ENCODE peak calls at places on chromosome 5, in nine cellular contexts. H is suprapubic skin, C is thyroid gland, K is A549, Y is HCT116, R is stomach, D is IMR-90, A is transverse colon, I is Peyer's patch. F is an unnamed sample.

GRCh38 chr5:5666076-5666365 is 243.5 kb downstream of the ICE1 start:
- DNase-seq in Y (no peak), R (no peak), H (no peak), I (no peak), D (no peak), K (no peak), C (no peak), A (no peak), F (no peak)

GRCh38 chr5:28523887-28524637 is 1485.7 kb upstream of the CDH9 start:
- DNase-seq in Y (no peak), D (peak), H (no peak), K (peak), R (no peak), C (no peak), I (no peak), A (no peak), F (no peak)

GRCh38 chr5:42089705-42090104 is 164.6 kb downstream of the FBXO4 start:
- DNase-seq in D (no peak), C (no peak), Y (no peak), K (no peak), R (no peak), A (no peak), I (no peak), H (no peak), F (no peak)

GRCh38 chr5:145854651-145855258 is 18.1 kb downstream of the GRXCR2 start:
- DNase-seq in C (no peak), D (peak), K (peak), Y (peak), R (no peak), H (no peak), A (peak), I (peak), F (no peak)

GRCh38 chr5:61311836-61312808 is 19.9 kb upstream of the ZSWIM6 start:
- DNase-seq in H (no peak), A (no peak), K (peak), D (peak), Y (no peak), C (peak), I (no peak), R (no peak), F (no peak)

GRCh38 chr5:90170231-90170630 is 239.3 kb downstream of the CETN3 start:
- DNase-seq in R (no peak), K (no peak), D (no peak), I (no peak), A (no peak), H (no peak), Y (no peak), C (no peak), F (no peak)

GRCh38 chr5:91384671-91385430 is 1.7 kb upstream of the ARRDC3 start:
- DNase-seq in K (peak), R (peak), Y (peak), C (peak), D (peak), H (no peak), A (peak), I (no peak), F (no peak)

GRCh38 chr5:42745426-42745825 is 11.2 kb upstream of the CCDC152 start:
- DNase-seq in A (peak), I (no peak), K (peak), D (no peak), C (no peak), Y (peak), R (no peak), H (no peak), F (no peak)

GRCh38 chr5:109247943-109248342 is 161.8 kb downstream of the PJA2 start:
- DNase-seq in K (no peak), Y (no peak), I (no peak), R (no peak), D (no peak), A (no peak), H (no peak), C (no peak), F (peak)

GRCh38 chr5:162139190-162139589 is 71.6 kb downstream of the GABRG2 start:
- DNase-seq in D (no peak), Y (no peak), I (no peak), H (no peak), C (no peak), A (no peak), K (no peak), R (no peak), F (no peak)

GRCh38 chr5:41869150-41869738 is 981 bp downstream of the OXCT1 start:
- DNase-seq in I (no peak), R (peak), D (peak), H (peak), K (no peak), A (peak), C (peak), Y (no peak), F (peak)

GRCh38 chr5:128674837-128675446 is 136.9 kb upstream of the FBN2 start:
- DNase-seq in H (no peak), C (peak), K (peak), R (peak), I (no peak), Y (peak), D (peak), A (peak), F (no peak)

GRCh38 chr5:120806132-120806531 is 342.0 kb downstream of the PRR16 start:
- DNase-seq in I (no peak), C (no peak), A (no peak), D (peak), R (no peak), H (no peak), Y (no peak), K (no peak), F (no peak)

GRCh38 chr5:31626156-31626555 is 12.8 kb upstream of the PDZD2 start:
- DNase-seq in R (no peak), I (no peak), H (no peak), C (peak), Y (no peak), A (no peak), D (no peak), K (no peak), F (no peak)

GRCh38 chr5:75335952-75336624 is 932 bp upstream of the HMGCR start:
- DNase-seq in K (peak), R (no peak), Y (peak), I (no peak), A (peak), C (peak), H (no peak), D (peak), F (no peak)
- TF ChIP-seq CTCF in K (no peak), R (no peak), Y (peak), I (peak), A (peak), C (peak), H (peak), D (peak), F (no peak)

DNA sequence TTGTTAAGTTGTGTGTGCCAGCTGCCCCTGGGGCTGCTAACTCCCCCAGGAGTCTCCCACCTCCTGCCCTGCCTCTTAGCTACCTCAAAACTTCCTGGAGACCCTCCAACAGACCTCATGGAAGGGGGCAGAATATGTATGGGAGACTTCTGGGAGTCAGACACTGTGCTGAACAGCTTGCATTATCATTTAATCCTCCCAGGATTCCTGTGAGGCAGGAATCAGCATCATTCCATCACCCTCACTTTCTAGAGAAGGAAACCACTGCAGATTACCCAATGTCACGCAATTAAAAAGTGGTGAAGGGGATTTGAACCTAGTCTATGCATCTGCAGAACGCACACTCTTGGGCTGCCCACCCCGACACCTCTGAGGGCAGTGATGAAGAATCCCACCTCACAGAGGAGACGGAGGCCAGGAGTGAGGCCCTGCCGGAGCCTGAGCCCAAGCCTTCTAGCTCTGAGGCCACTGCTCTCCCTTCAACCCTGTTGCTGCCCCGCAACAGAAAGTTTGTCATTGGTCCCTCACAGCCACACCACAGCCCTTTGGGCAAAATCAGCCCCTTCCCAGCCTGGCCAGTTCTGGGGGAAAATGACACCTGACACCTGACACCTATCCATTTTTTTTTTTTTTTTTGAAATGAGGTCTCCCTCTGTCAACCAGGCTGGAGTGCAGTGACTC is 30.3 kb upstream of the IL17B start:
- DNase-seq in K (no peak), Y (no peak), C (no peak), A (no peak), R (no peak), D (no peak), I (no peak), H (no peak), F (no peak)
- TF ChIP-seq POLR2A in K (no peak), Y (no peak), C (no peak), A (peak), R (no peak), D (peak), I (no peak), H (no peak), F (no peak)

DNA sequence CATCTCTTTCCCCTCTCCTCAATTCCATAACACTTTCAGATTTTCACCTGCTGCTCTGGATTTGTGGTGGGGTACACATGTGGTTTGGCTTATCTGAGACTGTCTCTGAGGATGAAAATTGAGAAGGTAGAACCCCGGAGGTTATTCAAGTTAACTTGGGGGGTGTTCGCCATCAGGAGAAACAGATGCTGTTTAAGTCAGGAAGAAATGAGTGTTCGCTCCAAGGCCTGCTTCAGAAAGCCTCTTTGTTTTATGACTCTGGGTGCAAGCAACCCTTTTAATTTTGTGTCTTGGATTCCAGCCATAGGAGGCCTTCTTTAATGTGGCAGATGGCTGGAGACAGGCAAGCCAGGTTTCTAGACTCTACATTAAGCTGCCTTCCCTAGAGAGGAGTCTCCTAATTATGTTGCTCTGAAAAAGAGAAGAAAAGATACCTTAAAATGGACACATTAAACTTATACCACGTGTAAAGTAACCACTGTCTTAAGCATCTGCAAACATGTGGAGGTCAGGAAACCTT is 4.2 kb upstream of the SMAD5 start:
- DNase-seq in Y (no peak), R (no peak), A (no peak), H (no peak), C (no peak), K (no peak), D (no peak), I (no peak), F (no peak)
- TF ChIP-seq CTCF in Y (no peak), R (no peak), A (no peak), H (no peak), C (no peak), K (no peak), D (no peak), I (no peak), F (no peak)

GRCh38 chr5:35478856-35479682 is 138.6 kb upstream of the SPEF2 start:
- DNase-seq in H (no peak), R (no peak), I (no peak), D (peak), A (no peak), C (no peak), K (no peak), Y (no peak), F (no peak)
- TF ChIP-seq POLR2A in H (no peak), R (no peak), I (no peak), D (no peak), A (no peak), C (no peak), K (no peak), Y (no peak), F (no peak)

GRCh38 chr5:58497956-58498942 is 7.0 kb downstream of the GAPT start:
- DNase-seq in K (peak), I (no peak), D (peak), C (peak), H (no peak), R (peak), A (peak), Y (peak), F (no peak)

GRCh38 chr5:58493136-58493535 is 1.9 kb downstream of the GAPT start:
- DNase-seq in Y (no peak), H (no peak), A (no peak), K (no peak), I (no peak), C (no peak), D (no peak), R (no peak), F (no peak)

GRCh38 chr5:58499951-58500350 is 8.7 kb downstream of the GAPT start:
- DNase-seq in D (no peak), A (no peak), H (no peak), K (no peak), Y (no peak), R (peak), I (no peak), C (no peak), F (no peak)

GRCh38 chr5:58499231-58499630 is 8.0 kb downstream of the GAPT start:
- DNase-seq in C (no peak), K (no peak), H (no peak), Y (no peak), R (no peak), D (no peak), A (no peak), I (no peak), F (no peak)

DNA sequence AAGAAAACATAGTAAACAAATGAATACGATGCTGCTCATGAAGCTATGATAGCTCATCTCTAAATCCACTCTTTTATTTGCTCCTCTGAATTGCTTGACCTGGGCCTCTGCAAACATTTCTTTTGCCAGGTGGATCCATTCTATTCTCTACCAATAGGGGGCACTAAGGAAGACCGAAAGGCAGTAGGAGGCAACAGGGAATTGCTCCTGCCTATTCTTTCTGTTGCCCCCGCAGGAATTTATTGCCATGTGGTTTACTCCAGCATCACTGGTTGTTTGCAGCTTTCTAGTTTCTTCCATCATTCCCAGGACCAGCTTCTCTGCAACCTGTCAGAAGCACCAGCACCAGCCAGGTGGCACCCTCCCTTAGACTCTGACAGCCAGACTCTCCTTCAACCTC is 5.3 kb downstream of the GAPT start:
- DNase-seq in D (no peak), I (no peak), C (no peak), R (no peak), A (no peak), H (no peak), Y (no peak), K (no peak), F (no peak)
- TF ChIP-seq CTCF in D (peak), I (no peak), C (no peak), R (no peak), A (no peak), H (no peak), Y (peak), K (peak), F (no peak)